ENCODE peak calls at places on chromosome 2, in four cellular contexts. Z is A549, D is cardiac muscle cell, G is fibroblast of lung. O is an unnamed sample.

GRCh38 chr2:73212448-73213176 is 1.4 kb upstream of the SMYD5 start:
- DNase-seq in Z (peak; percentile 92), D (peak; percentile 92), G (peak; percentile 80), O (peak; percentile 68)

GRCh38 chr2:232434563-232435374 is 21.2 kb upstream of the ALPI start:
- DNase-seq in Z (no peak), D (no peak), G (no peak), O (no peak)

GRCh38 chr2:233075966-233076339 is 15.8 kb downstream of the INPP5D start:
- DNase-seq in Z (no peak), D (no peak), G (no peak), O (no peak)

GRCh38 chr2:39546937-39547336 is 109.9 kb upstream of the MAP4K3 start:
- DNase-seq in Z (no peak), D (no peak), G (peak; percentile 36), O (peak; percentile 56)

GRCh38 chr2:200356794-200357472 is 50.4 kb downstream of the SPATS2L start:
- DNase-seq in Z (no peak), D (peak; percentile 76), G (peak; percentile 33), O (no peak)

GRCh38 chr2:239222346-239223028 is 178.3 kb downstream of the HDAC4 start:
- DNase-seq in Z (no peak), D (peak; percentile 83), G (peak; percentile 87), O (peak; percentile 31)

GRCh38 chr2:99205491-99205890 is 24.5 kb downstream of the MRPL30 start:
- DNase-seq in Z (no peak), D (no peak), G (no peak), O (no peak)

GRCh38 chr2:205510345-205510744 is 172.0 kb upstream of the NRP2 start:
- DNase-seq in Z (no peak), D (no peak), G (no peak), O (no peak)

GRCh38 chr2:186543561-186544131 is 46.2 kb upstream of the ITGAV start:
- DNase-seq in Z (no peak), D (peak; percentile 72), G (peak; percentile 69), O (peak; percentile 31)

GRCh38 chr2:170736628-170737027 is 21.5 kb downstream of the SP5 start:
- DNase-seq in Z (no peak), D (no peak), G (no peak), O (peak; percentile 17)

GRCh38 chr2:221423212-221423804 is 148.8 kb downstream of the EPHA4 start:
- DNase-seq in Z (no peak), D (peak; percentile 12), G (no peak), O (peak; percentile 54)

GRCh38 chr2:201880620-201881381 is 74.5 kb downstream of the CDK15 start:
- DNase-seq in Z (no peak), D (peak; percentile 30), G (peak; percentile 74), O (no peak)

GRCh38 chr2:666441-666840 is 10.8 kb downstream of the TMEM18 start:
- DNase-seq in Z (no peak), D (no peak), G (no peak), O (no peak)

GRCh38 chr2:158817596-158817995 is 22.5 kb downstream of the DAPL1 start:
- DNase-seq in Z (no peak), D (no peak), G (no peak), O (no peak)

GRCh38 chr2:143205106-143205764 is 76.0 kb downstream of the ARHGAP15 start:
- DNase-seq in Z (no peak), D (peak; percentile 15), G (peak; percentile 28), O (peak; percentile 9)
- TF ChIP-seq CTCF in Z (peak; percentile 48), D (peak; percentile 23), G (no peak), O (peak; percentile 43)

GRCh38 chr2:155256803-155257202 is 558.3 kb downstream of the KCNJ3 start:
- DNase-seq in Z (no peak), D (no peak), G (no peak), O (no peak)
- TF ChIP-seq CTCF in Z (no peak), D (no peak), G (no peak), O (no peak)

DNA sequence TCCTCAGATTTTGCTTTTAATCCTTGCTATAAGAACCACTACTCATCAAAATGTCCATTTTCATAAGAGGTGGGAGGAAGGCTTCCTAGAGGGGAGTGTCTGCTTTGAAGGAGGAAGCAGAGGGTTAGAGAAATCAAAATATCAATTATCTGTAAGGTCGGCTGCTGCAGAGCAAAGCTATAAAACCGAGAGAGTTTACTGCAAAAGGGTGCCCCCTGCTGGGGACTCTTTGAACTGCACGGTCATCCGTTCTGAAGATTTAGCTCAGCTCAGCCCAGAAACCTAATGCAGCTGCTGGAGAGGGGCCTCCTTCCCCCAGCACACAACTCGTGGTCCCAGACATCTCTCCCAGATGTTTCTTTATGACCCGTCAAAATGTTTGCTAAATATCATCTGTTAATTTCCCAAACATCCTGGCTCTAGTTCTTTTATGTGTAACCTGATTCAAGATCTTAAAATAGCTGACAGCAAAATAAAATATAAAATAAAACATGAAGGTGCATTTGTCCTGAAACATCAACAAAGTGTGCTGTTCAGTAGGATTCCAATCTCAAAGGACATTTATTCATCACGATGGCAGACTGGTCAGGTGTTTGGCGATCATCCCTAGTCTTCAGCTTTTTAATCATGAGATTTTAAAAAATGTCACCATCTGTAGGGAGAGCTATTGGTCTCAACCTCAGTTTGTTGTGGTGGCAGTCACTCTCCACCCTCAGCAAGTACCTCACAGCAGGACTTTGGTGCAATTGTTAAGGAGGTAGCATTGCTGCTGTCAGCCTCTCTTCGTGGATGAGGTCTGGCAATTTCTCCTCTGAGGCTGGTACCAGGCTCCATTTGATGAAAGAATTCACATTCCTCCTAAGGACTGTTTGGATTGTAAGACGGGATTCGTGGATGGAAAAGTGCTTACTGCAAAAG is 185.9 kb downstream of the MTX2 start:
- DNase-seq in Z (peak; percentile 31), D (peak; percentile 76), G (peak; percentile 72), O (peak; percentile 68)
- TF ChIP-seq CTCF in Z (peak; percentile 90), D (peak; percentile 92), G (peak; percentile 90), O (peak; percentile 81)

GRCh38 chr2:168254158-168254935 is 7.0 kb upstream of the STK39 start:
- DNase-seq in Z (no peak), D (peak; percentile 17), G (peak; percentile 29), O (no peak)
- TF ChIP-seq CTCF in Z (no peak), D (no peak), G (no peak), O (no peak)

DNA sequence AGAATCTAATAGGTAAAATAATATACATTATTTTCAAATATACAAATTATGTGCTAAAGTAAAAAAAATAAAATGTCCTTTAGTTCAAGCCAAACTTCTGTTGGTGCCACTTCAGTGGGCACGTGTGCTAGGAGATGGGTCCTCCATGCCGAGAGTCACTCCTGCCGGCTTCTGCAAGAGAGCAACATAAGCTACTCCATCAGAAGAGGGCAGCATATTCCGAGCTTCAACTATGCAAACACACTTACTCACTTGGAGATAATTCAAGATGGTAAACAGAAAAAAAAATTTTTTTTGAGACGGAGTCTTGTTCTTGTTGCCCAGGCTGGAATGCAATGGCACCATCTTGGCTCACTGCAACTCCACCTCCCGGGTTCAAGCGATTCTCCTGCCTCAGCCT is 24.4 kb downstream of the CNOT11 start:
- DNase-seq in Z (peak; percentile 15), D (peak; percentile 21), G (peak; percentile 52), O (no peak)
- TF ChIP-seq CTCF in Z (peak; percentile 33), D (no peak), G (peak; percentile 8), O (no peak)

DNA sequence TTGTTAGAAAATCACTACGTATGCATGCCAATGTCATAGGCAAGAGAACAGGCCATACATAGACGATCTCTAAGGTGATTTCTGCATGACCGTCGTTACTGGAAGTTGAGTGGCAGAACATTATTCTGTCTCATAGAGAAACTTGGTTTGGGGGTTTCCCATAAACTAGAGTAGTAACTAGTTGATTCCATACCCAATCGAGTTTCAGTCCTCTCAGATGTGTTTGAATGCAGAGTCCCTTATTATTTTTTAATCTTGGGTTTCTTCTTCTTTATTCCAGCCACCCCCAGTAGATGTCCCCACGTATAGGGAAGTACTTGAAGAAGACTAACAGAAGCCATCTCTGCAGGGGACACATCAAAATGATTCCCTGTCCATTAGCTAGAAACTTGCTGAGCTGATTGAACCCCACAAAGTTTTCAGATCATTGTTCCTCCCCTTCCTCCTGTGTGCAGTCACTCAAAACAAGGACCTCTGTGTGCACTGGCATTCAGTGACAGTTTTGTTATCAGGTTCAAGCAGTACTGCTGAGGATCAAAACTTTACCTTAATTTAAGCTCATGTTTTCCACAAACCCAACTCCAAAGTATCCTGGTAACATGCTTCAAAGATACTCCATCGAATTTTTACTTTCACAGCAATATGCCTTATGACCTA is 68.4 kb upstream of the CDCA7 start:
- DNase-seq in Z (peak; percentile 8), D (no peak), G (no peak), O (no peak)
- TF ChIP-seq CTCF in Z (peak; percentile 15), D (no peak), G (no peak), O (no peak)

GRCh38 chr2:141906673-141907072 is 224.1 kb downstream of the LRP1B start:
- DNase-seq in Z (no peak), D (no peak), G (no peak), O (no peak)

GRCh38 chr2:141911485-141912066 is 219.2 kb downstream of the LRP1B start:
- DNase-seq in Z (no peak), D (peak; percentile 28), G (peak; percentile 42), O (peak; percentile 56)
- TF ChIP-seq CTCF in Z (peak; percentile 42), D (peak; percentile 34), G (no peak), O (peak; percentile 44)

GRCh38 chr2:24797644-24798043 is 4.4 kb downstream of the CENPO start:
- DNase-seq in Z (no peak), D (no peak), G (no peak), O (no peak)

GRCh38 chr2:24792542-24792873 is 683 bp downstream of the PTRHD1 start:
- DNase-seq in Z (no peak), D (no peak), G (no peak), O (no peak)

GRCh38 chr2:24791452-24791851 is 1.7 kb downstream of the PTRHD1 start:
- DNase-seq in Z (no peak), D (no peak), G (no peak), O (no peak)

GRCh38 chr2:24793752-24794477 is 690 bp downstream of the CENPO start:
- DNase-seq in Z (peak; percentile 37), D (peak; percentile 47), G (peak; percentile 38), O (no peak)

GRCh38 chr2:24792874-24793751 is at the start of the genes CENPO and PTRHD1:
- DNase-seq in Z (peak; percentile 96), D (peak; percentile 98), G (peak; percentile 97), O (peak; percentile 96)
- TF ChIP-seq CTCF in Z (peak; percentile 68), D (peak; percentile 63), G (peak; percentile 65), O (peak; percentile 64)

GRCh38 chr2:112032615-112033457 is 22.2 kb upstream of the TMEM87B start:
- DNase-seq in Z (no peak), D (peak; percentile 89), G (peak; percentile 74), O (peak; percentile 95)
- TF ChIP-seq CTCF in Z (no peak), D (peak; percentile 39), G (peak; percentile 7), O (no peak)

DNA sequence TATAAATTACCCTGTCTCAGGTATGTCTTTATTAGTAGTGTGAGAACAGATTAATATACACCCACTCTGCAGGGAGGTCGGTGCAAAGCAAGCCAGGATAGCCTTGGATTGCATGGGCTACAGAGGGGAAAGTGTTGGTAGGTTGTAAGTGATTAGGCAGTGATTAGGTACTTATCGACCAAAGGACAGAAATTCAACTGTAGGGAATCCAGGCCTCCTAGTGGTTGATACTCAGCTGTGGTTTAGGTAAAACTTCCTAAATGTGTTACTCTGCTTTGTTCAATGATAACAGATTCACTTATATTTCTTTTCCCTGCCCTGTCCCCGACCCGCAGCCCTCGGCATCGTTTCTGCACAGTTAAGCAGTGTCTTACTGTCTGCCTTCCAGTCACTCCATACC is 444.0 kb downstream of the FIGN start:
- DNase-seq in Z (no peak), D (no peak), G (no peak), O (no peak)
- TF ChIP-seq CTCF in Z (no peak), D (no peak), G (no peak), O (no peak)

O was measured in MCF 10A.